ENCODE peak calls at places on chromosomes 1 and 21, in six cellular contexts. C is GM12865, Y is GM12864, L is psoas muscle, U is tibial nerve, S is progenitor cell of endocrine pancreas. I is an unnamed sample.

GRCh38 chr1:39707506-39707905 is 16.3 kb upstream of the HPCAL4 start:
- DNase-seq in C (no peak), Y (no peak), L (no peak), U (no peak), S (no peak), I (no peak)

GRCh38 chr1:214337536-214337935 is 56.6 kb downstream of the SMYD2 start:
- DNase-seq in C (no peak), Y (no peak), L (no peak), U (no peak), S (no peak), I (no peak)

GRCh38 chr1:29851666-29852065 is 615.3 kb downstream of the PTPRU start:
- DNase-seq in C (no peak), Y (no peak), L (no peak), U (no peak), S (no peak), I (no peak)

GRCh38 chr1:175673236-175674150 is 69.9 kb downstream of the TNR start:
- DNase-seq in C (peak), Y (peak), L (no peak), U (no peak), S (no peak), I (peak)

GRCh38 chr1:101311146-101311892 is 74.5 kb downstream of the S1PR1 start:
- DNase-seq in C (no peak), Y (no peak), L (no peak), U (no peak), S (no peak), I (no peak)

GRCh38 chr1:228037401-228038386 is 30.9 kb downstream of the WNT3A start:
- DNase-seq in C (peak), Y (no peak), L (no peak), U (no peak), S (no peak), I (peak)

GRCh38 chr1:215749423-215749822 is 182.3 kb downstream of the KCTD3 start:
- DNase-seq in C (no peak), Y (no peak), L (no peak), U (no peak), S (no peak), I (no peak)

GRCh38 chr21:14143999-14144398 is 66.8 kb downstream of the LIPI start:
- DNase-seq in C (no peak), Y (no peak), L (no peak), U (no peak), S (no peak), I (no peak)

GRCh38 chr1:204637985-204638356 is 47.6 kb downstream of the LRRN2 start:
- DNase-seq in C (no peak), Y (no peak), L (no peak), U (no peak), S (no peak), I (no peak)

DNA sequence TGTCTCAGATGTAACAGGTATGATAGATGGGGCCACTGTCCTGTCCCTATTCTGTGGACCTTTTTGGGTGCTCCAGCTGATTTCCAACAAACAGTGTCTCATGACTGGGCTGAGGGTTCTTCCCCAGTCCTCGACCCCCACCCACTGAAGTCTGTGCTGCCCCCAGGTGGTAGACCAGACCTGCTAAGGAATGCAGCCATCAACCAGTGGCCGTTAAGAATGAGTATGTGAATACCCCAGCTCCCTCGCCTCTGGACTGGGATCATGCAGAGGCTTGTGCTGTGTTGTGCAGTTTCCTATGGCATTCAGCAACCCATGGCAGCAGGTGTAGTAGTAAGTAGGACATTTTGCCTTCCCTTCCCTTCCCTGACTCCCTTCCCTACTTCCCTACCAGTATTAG is 183.1 kb upstream of the KAZN start:
- DNase-seq in C (no peak), Y (no peak), L (no peak), U (no peak), S (no peak), I (no peak)
- TF ChIP-seq CTCF in C (no peak), Y (peak), L (no peak), U (no peak), S (peak), I (no peak)

GRCh38 chr1:243708210-243708609 is 141.8 kb downstream of the AKT3 start:
- DNase-seq in C (peak), Y (no peak), L (no peak), U (no peak), S (no peak), I (no peak)
- TF ChIP-seq CTCF in C (peak), Y (no peak), L (peak), U (peak), S (peak), I (peak)

DNA sequence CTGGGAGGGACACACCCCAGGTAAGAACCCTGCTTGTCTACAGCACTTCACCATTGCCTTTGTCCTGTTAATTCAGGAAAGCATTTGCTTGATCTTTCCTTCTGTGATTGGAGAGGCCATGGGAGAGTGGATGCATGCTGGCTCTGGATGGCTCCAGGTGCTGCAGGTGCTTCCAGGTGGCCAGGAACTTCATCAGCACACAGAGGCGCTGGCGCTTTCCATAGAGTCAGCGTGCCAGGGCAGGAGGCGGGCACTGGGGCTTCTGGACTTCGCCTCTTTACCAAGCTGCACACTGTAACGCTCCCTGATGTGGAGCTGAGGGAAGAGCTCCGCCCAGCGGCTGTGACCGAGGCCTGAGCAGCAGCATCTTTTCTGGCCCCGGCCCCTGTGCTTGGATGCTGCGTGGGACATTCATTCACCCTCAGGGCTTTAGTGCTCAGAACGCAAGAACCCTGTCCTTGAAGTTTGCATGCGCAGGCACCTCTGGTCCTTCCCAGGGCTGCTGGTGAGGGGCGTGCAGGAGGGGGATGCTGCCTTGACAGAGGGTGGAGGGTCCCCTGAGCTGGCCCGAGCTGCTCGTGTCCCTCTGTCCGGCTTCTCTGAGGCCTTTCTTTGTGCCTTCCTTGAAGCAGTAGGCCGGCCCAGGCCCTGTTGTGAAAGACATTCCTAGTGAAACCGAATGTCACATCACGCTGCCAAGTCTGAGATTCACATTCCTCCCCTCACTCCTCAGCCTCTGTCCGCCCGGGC is 1.6 kb upstream of the MX2 start:
- DNase-seq in C (no peak), Y (no peak), L (peak), U (peak), S (no peak), I (no peak)
- TF ChIP-seq CTCF in C (no peak), Y (no peak), L (no peak), U (peak), S (peak), I (no peak)

GRCh38 chr1:167518331-167518700 is at the start of gene CD247:
- DNase-seq in C (no peak), Y (no peak), L (no peak), U (no peak), S (no peak), I (no peak)
- TF ChIP-seq CTCF in C (no peak), Y (no peak), L (no peak), U (no peak), S (no peak), I (no peak)